ENCODE peak calls at places on chromosomes 13 and 19, in six cellular contexts. B, X, W, E, G and F are unnamed samples.
A peak's percentile ranks its signal among the peaks of the same experiment; 100 is the strongest.

GRCh38 chr13:40626566-40626965 is 39.9 kb downstream of the FOXO1 start:
- DNase-seq in X (no peak), W (no peak), G (no peak), B (no peak), E (no peak), F (no peak)

GRCh38 chr13:107351305-107351704 is 783.4 kb upstream of the ARGLU1 start:
- DNase-seq in X (no peak), B (no peak), G (no peak), E (no peak), W (no peak), F (no peak)

GRCh38 chr13:60009300-60010248 is 154.2 kb downstream of the DIAPH3 start:
- DNase-seq in W (peak; percentile 85), X (no peak), E (no peak), G (peak; percentile 9), B (no peak), F (no peak)

GRCh38 chr19:11421607-11422098 is 2.5 kb upstream of the RGL3 start:
- DNase-seq in G (peak; percentile 6), B (no peak), E (peak; percentile 40), W (no peak), X (peak; percentile 77), F (no peak)

GRCh38 chr19:14089662-14090508 is 666 bp downstream of the SAMD1 start:
- DNase-seq in G (peak; percentile 69), W (peak; percentile 89), X (peak; percentile 85), B (no peak), E (peak; percentile 44), F (no peak)

GRCh38 chr13:99992912-99993311 is 11.3 kb downstream of the ZIC2 start:
- DNase-seq in X (no peak), B (no peak), G (no peak), W (no peak), E (no peak), F (no peak)

GRCh38 chr19:38266981-38267597 is 2.7 kb downstream of the SPINT2 start:
- DNase-seq in B (peak; percentile 29), W (no peak), G (peak; percentile 77), E (no peak), X (no peak), F (no peak)

GRCh38 chr13:51837016-51837415 is 8.0 kb downstream of the TMEM272 start:
- DNase-seq in G (no peak), E (no peak), X (no peak), W (no peak), B (no peak), F (no peak)

GRCh38 chr19:11364935-11365334 is 9.5 kb upstream of the SWSAP1 start:
- DNase-seq in G (no peak), X (no peak), B (no peak), W (no peak), E (no peak), F (peak; percentile 68)

GRCh38 chr13:111879719-111880118 is 187.2 kb upstream of the SOX1 start:
- DNase-seq in G (no peak), B (no peak), E (no peak), W (no peak), X (no peak), F (no peak)

GRCh38 chr13:113947321-113948033 is 26.4 kb downstream of the C13orf46 start:
- DNase-seq in B (no peak), G (peak; percentile 32), W (no peak), X (no peak), E (no peak), F (peak; percentile 70)

GRCh38 chr19:17260842-17261325 is 3.7 kb downstream of the USHBP1 start:
- DNase-seq in B (no peak), X (peak; percentile 87), G (peak; percentile 87), W (peak; percentile 96), E (peak; percentile 82), F (no peak)

GRCh38 chr13:27967736-27968315 is 1.3 kb downstream of the CDX2 start:
- DNase-seq in G (peak; percentile 39), X (peak; percentile 25), B (no peak), W (peak; percentile 43), E (no peak), F (no peak)

GRCh38 chr13:36848228-36848982 is 29.4 kb downstream of the RFXAP start:
- DNase-seq in X (peak; percentile 17), E (no peak), B (no peak), G (peak; percentile 6), W (no peak), F (no peak)

GRCh38 chr13:42007844-42008243 is 40.6 kb upstream of the DGKH start:
- DNase-seq in B (peak; percentile 20), W (no peak), G (no peak), E (no peak), X (no peak), F (no peak)

GRCh38 chr13:95492044-95492801 is 60.3 kb upstream of the CLDN10 start:
- DNase-seq in G (peak; percentile 55), W (no peak), X (no peak), B (no peak), E (no peak), F (no peak)

GRCh38 chr13:46629811-46630413 is 76.9 kb downstream of the LRCH1 start:
- DNase-seq in W (no peak), G (no peak), X (peak; percentile 49), B (no peak), E (no peak), F (no peak)

GRCh38 chr19:35533822-35534521 is 716 bp downstream of the GAPDHS start:
- DNase-seq in B (no peak), W (no peak), E (no peak), X (no peak), G (peak; percentile 73), F (no peak)

GRCh38 chr13:27482996-27483395 is 32.6 kb upstream of the MTIF3 start:
- DNase-seq in X (no peak), G (no peak), B (no peak), W (peak; percentile 26), E (no peak), F (no peak)

GRCh38 chr19:16338470-16339360 is 14.1 kb downstream of the KLF2 start:
- DNase-seq in X (no peak), W (no peak), B (peak; percentile 69), E (peak; percentile 48), G (peak; percentile 72), F (no peak)

GRCh38 chr13:48235814-48236135 is 2.8 kb downstream of the ITM2B start:
- DNase-seq in B (no peak), X (no peak), W (no peak), G (no peak), E (no peak), F (no peak)
- H3K4me3 ChIP-seq in B (no peak overlapping the region), X (peak overlapping the region; percentile 81), W (no peak overlapping the region), G (no peak overlapping the region), E (peak overlapping the region; percentile 62), F (peak overlapping the region; percentile 94)

DNA sequence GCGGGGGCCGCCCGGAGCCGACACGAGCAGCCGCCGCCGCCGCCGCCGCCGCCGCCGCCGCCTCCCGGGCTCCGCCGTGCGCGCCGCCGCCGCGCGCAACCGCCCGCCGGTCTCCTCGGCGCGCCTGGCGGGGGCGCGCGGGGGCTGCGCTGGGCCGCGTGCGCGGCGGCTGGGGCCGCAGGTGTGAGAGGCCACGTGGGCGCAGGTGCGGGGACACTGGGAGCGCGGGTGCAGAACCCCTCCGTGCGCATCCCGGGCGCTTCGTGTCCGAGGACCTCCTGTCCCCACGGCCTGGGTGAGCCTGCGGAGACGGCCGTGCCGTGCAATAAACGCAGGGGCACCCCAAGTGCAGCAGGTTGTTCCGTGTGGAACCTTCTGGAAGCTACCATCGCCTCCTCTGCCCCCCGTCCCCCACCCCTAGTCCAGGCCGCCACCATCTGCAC is at the start of gene LINGO3:
- DNase-seq in W (no peak), G (no peak), X (peak; percentile 75), E (no peak), B (no peak), F (no peak)
- H3K4me3 ChIP-seq in W (no peak within 1 kb of the TSS), G (peak within 1 kb of the TSS; percentile 30), X (no peak within 1 kb of the TSS), E (no peak within 1 kb of the TSS), B (peak within 1 kb of the TSS; percentile 41), F (no peak within 1 kb of the TSS)

GRCh38 chr13:105897575-105897974 is 637.9 kb downstream of the EFNB2 start:
- DNase-seq in X (no peak), B (no peak), G (no peak), E (no peak), W (no peak), F (no peak)
- H3K4me3 ChIP-seq in X (no peak overlapping the region), B (no peak overlapping the region), G (no peak overlapping the region), E (no peak overlapping the region), W (no peak overlapping the region), F (no peak overlapping the region)

GRCh38 chr19:18322318-18322758 is 538 bp downstream of the LSM4 start:
- DNase-seq in G (peak; percentile 74), X (peak; percentile 73), E (no peak), W (no peak), B (no peak), F (no peak)

GRCh38 chr19:18319591-18320135 is 3.2 kb downstream of the LSM4 start:
- DNase-seq in X (no peak), G (no peak), E (no peak), W (no peak), B (no peak), F (no peak)

GRCh38 chr19:18321729-18322091 is 1.2 kb downstream of the LSM4 start:
- DNase-seq in W (no peak), E (no peak), G (no peak), X (peak; percentile 33), B (no peak), F (no peak)

GRCh38 chr19:18322759-18323460 is at the start of gene LSM4:
- DNase-seq in E (peak; percentile 99), W (peak; percentile 100), G (peak; percentile 97), X (peak; percentile 97), B (peak; percentile 89), F (peak; percentile 96)

DNA sequence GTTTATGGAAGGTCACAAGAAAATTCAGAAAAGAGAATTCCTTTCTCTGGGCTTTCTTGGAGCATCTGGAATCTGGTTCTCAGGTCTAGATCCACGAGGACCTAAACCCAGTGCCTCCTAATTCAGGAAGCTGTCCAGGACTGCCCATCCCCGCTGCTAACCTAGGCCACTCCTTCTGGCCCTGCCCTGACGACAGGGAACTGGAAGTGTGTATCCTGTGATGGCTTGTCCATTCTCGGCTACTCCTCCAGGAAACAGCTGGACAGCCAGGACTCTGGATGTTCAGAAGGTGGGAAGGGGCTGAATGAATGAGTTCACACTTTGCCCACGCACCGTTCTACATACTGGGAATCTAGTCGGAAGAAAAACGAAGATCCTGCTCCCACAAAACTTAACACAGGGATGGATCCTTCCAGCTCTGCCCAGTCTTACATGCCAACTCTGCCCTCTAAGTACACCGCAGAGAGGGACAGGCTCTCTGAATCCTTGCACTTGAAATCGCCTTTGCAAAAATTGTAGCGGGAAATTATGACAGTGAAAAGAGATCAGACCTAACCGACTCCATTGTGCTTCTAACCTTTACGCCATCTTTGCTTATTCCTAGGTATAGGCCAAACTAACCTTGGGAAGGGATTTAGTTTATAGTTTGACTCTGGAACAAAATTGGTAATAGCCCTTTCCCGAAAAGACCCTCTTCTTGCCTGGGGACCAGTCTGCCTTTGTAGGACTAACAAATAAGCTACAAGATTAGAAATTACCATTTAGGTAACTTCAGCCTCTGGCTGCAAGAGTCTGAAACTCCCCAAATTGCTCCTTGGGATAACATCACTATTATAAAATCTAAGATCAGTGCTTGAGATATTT is 1.8 kb downstream of the LSM4 start:
- DNase-seq in X (no peak), E (no peak), B (no peak), W (no peak), G (no peak), F (no peak)
- H3K4me3 ChIP-seq in X (peak overlapping the region; percentile 89), E (peak overlapping the region; percentile 88), B (no peak overlapping the region), W (no peak overlapping the region), G (no peak overlapping the region), F (peak overlapping the region; percentile 83)

GRCh38 chr19:1037553-1038115 is 2.3 kb upstream of the ABCA7 start:
- DNase-seq in B (no peak), G (no peak), X (no peak), W (no peak), E (no peak), F (no peak)
- H3K4me3 ChIP-seq in B (no peak overlapping the region), G (no peak overlapping the region), X (no peak overlapping the region), W (no peak overlapping the region), E (peak overlapping the region; percentile 34), F (no peak overlapping the region)